ENCODE peak calls at places on chromosomes 4 and X, in six cellular contexts. H is H7, D is suprapubic skin, N is OCI-LY7, V is skeletal muscle cell, X is brain microvascular endothelial cell. S is an unnamed sample.

GRCh38 chr4:22962186-22962786 is 269.5 kb downstream of the GBA3 start:
- DNase-seq in H (peak), D (no peak), N (peak), V (no peak), X (peak), S (peak)

GRCh38 chrX:140123446-140123845 is 158.1 kb upstream of the CXorf66 start:
- DNase-seq in H (no peak), D (no peak), N (no peak), V (no peak), X (no peak), S (no peak)

GRCh38 chrX:475926-476723 is 89.4 kb upstream of the PPP2R3B start:
- DNase-seq in H (peak), D (no peak), N (no peak), V (peak), X (peak), S (no peak)

GRCh38 chr4:120266602-120267001 is 200.0 kb upstream of the MAD2L1 start:
- DNase-seq in H (no peak), D (no peak), N (no peak), V (peak), X (no peak), S (no peak)

GRCh38 chr4:68734095-68734494 is 63.6 kb upstream of the UGT2B15 start:
- DNase-seq in H (no peak), D (no peak), N (no peak), V (no peak), X (no peak), S (no peak)

GRCh38 chr4:3422241-3422801 is 19.4 kb upstream of the HGFAC start:
- DNase-seq in H (no peak), D (no peak), N (no peak), V (no peak), X (no peak), S (no peak)

GRCh38 chr4:38583102-38583501 is 80.9 kb upstream of the KLF3 start:
- DNase-seq in H (no peak), D (no peak), N (no peak), V (peak), X (no peak), S (peak)

GRCh38 chr4:109303141-109303499 is 662 bp upstream of the COL25A1 start:
- DNase-seq in H (no peak), D (no peak), N (no peak), V (no peak), X (no peak), S (no peak)

GRCh38 chrX:262391-262909 is 18.7 kb upstream of the PLCXD1 start:
- DNase-seq in H (peak), D (no peak), N (no peak), V (no peak), X (no peak), S (no peak)

GRCh38 chrX:32408389-32408788 is 803.0 kb downstream of the DMD start:
- DNase-seq in H (peak), D (no peak), N (peak), V (no peak), X (no peak), S (peak)

GRCh38 chr4:141179474-141180026 is 41.1 kb upstream of the ZNF330 start:
- DNase-seq in H (no peak), D (no peak), N (no peak), V (no peak), X (no peak), S (no peak)

GRCh38 chr4:100872811-100873210 is 355.0 kb upstream of the EMCN start:
- DNase-seq in H (no peak), D (no peak), N (no peak), V (peak), X (peak), S (no peak)

GRCh38 chrX:70452143-70452733 is 7.6 kb downstream of the DLG3 start:
- DNase-seq in H (peak), D (no peak), N (peak), V (no peak), X (no peak), S (peak)

GRCh38 chrX:77014655-77015377 is 432.4 kb upstream of the FGF16 start:
- DNase-seq in H (peak), D (no peak), N (peak), V (no peak), X (no peak), S (peak)

GRCh38 chr4:151862766-151863165 is 102.0 kb upstream of the GATB start:
- DNase-seq in H (no peak), D (no peak), N (no peak), V (no peak), X (peak), S (no peak)

GRCh38 chr4:159446266-159446976 is 343.5 kb downstream of the RAPGEF2 start:
- DNase-seq in H (peak), D (no peak), N (peak), V (peak), X (peak), S (peak)

GRCh38 chr4:72899621-72900020 is 169.9 kb downstream of the COX18 start:
- DNase-seq in H (no peak), D (no peak), N (no peak), V (no peak), X (no peak), S (no peak)

GRCh38 chr4:37146260-37146659 is 98.3 kb upstream of the NWD2 start:
- DNase-seq in H (no peak), D (no peak), N (no peak), V (no peak), X (no peak), S (no peak)

GRCh38 chr4:175511861-175512260 is 300.2 kb downstream of the GPM6A start:
- DNase-seq in H (no peak), D (no peak), N (no peak), V (peak), X (no peak), S (no peak)

GRCh38 chrX:12962041-12962504 is 12.8 kb upstream of the TMSB4X start:
- DNase-seq in H (no peak), D (no peak), N (no peak), V (no peak), X (no peak), S (no peak)

GRCh38 chr4:125368684-125369083 is 53.9 kb downstream of the FAT4 start:
- DNase-seq in H (no peak), D (no peak), N (no peak), V (peak), X (peak), S (no peak)
- H3K4me3 ChIP-seq in H (no peak), D (peak), N (no peak), V (peak), X (peak), S (no peak)

GRCh38 chrX:2484721-2485459 is 15.9 kb downstream of the DHRSX start:
- DNase-seq in H (peak), D (no peak), N (no peak), V (no peak), X (peak), S (no peak)
- H3K4me3 ChIP-seq in H (no peak), D (peak), N (no peak), V (peak), X (no peak), S (no peak)

DNA sequence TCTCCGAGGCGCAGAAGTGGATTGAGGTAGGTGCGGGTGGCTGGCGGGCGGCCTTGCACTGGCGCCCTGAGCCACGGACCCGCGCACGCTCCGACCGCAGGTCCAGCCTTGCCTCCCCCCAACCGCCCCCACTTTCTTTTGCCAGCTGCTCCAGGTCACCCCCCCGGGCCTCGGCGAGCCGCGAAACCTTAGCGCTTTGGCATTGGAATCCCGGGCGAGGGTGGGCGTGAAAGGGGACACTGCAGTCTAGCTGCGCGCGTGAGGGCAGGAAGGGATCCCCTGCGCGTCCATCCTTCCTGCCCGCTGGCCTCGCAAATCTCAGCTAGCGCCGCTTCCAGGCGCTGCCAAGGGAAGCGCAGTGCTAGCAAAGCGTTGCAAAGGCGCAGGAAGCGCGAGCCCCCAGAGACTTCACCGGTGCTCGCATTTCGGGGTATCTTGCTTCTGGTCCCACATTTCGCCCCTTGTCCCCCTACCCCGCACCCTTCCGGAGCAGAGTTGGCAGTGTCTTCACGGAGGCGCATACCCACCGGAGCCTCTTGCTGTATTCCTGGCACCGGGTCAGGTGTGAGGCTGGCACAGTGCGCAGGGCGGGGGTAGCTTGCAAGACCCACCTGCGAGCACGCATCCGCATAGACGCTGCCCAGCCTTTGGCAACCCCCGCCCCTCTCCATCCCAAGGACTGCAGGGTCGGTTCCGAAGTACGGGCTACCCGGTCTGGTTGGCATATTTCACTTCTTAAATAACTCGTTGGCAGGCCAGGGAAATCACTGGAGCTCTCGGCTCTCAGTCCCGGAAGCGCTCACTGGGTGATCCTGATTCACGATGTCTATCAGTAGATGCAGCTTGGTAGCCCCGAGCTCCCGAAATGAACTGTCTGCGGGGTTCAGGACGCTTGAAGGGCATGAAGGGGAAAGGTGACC is 104.4 kb downstream of the UCHL1 start:
- DNase-seq in H (peak), D (peak), N (no peak), V (no peak), X (no peak), S (no peak)
- H3K4me3 ChIP-seq in H (peak), D (peak), N (no peak), V (peak), X (peak), S (no peak)

DNA sequence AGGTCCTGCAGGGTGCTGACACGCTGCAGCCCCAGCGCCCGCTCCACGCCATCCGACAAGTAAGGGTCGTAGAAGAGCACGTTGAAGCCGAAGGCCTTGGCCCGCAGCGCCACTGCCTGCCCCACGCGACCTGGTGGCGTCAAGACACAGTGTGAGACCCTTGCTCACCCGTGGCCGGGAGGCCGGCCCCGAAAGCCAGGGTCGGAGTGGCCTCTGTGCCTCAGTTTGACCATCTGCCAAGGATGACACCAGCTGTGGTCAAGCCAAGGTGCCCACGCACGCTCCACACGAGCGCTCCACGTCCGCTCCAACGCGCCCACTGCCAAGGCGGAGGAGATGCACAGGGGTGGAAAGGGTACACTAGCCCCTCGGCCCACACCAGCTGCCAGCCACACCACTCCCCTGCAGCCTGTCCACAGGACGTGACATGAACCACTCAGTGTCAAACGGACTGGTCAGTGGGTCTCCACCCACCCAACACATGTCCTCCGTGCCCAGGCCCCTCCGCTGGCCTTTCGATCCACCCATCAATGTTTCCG is 32.8 kb downstream of the CTBP1 start:
- DNase-seq in H (no peak), D (no peak), N (no peak), V (no peak), X (no peak), S (no peak)
- H3K4me3 ChIP-seq in H (no peak), D (no peak), N (peak), V (no peak), X (no peak), S (peak)

DNA sequence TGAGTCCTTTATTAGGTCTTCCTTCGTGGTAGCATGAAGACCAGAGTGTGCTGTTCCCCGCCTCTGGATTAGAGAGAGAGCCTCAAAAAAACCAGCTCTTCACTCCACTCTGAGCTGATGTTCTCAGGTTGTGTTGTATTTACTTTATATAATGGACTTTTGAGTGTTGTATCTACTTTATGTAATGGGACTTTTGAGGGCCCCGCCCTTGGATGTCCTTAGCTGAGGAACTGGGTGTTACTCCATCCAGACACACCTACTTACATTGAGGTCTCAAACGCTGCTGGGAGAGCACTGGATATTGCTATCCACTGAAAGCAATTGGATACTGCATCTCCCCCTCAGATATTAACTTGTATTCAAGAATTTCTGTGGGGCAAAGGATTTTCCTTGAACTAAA is 28.2 kb downstream of the ATP8A1 start:
- DNase-seq in H (no peak), D (no peak), N (no peak), V (no peak), X (no peak), S (no peak)
- H3K4me3 ChIP-seq in H (no peak), D (no peak), N (peak), V (no peak), X (no peak), S (no peak)

DNA sequence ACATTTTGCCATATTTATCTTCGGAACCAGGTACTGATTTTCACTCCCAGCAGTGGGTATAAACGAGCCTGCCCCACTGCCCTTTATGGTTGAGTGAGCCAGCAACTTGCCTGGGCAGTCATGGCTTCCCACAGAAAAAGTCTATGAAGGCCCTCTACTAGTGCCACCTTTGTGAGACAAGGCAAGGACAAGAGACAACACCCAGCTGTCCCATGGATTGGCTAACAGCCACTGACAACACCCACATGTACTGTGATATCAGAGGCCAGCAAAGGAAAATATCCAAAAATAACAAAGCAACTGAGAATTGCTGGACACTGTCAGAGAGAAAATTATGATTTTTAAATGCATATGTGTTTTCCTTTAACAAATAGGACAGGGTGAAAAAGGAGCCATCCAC is 248.4 kb upstream of the TTC29 start:
- DNase-seq in H (no peak), D (no peak), N (no peak), V (no peak), X (peak), S (no peak)
- H3K4me3 ChIP-seq in H (no peak), D (no peak), N (no peak), V (no peak), X (no peak), S (no peak)

GRCh38 chr4:5926601-5927000 is 33.7 kb upstream of the CRMP1 start:
- DNase-seq in H (no peak), D (no peak), N (no peak), V (no peak), X (no peak), S (no peak)

GRCh38 chr4:5930456-5930855 is 37.6 kb upstream of the CRMP1 start:
- DNase-seq in H (no peak), D (no peak), N (no peak), V (no peak), X (no peak), S (no peak)

GRCh38 chr4:5927747-5928146 is 34.9 kb upstream of the CRMP1 start:
- DNase-seq in H (no peak), D (no peak), N (peak), V (no peak), X (no peak), S (no peak)

GRCh38 chr4:5927116-5927515 is 34.2 kb upstream of the CRMP1 start:
- DNase-seq in H (no peak), D (no peak), N (no peak), V (no peak), X (no peak), S (no peak)

DNA sequence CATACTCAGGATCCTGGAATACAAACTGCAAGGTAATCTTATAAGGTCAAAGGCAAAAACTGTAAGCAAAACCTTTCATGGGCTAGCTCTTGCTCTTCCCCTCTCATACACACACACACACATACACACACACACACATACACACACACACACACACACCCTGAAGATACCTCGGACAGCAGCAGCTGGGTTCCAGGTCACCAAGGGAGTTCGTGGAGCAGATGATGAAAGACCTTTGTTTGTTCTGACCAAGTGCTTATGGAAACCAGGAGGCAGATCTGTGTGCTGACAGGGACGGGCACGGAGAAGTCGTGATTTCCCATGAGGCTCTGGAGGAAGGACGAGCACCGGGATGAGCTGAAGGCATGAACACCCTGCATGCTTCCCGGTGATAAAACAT is 35.4 kb upstream of the CRMP1 start:
- DNase-seq in H (no peak), D (no peak), N (no peak), V (no peak), X (no peak), S (no peak)
- H3K4me3 ChIP-seq in H (no peak), D (no peak), N (no peak), V (no peak), X (no peak), S (no peak)

DNA sequence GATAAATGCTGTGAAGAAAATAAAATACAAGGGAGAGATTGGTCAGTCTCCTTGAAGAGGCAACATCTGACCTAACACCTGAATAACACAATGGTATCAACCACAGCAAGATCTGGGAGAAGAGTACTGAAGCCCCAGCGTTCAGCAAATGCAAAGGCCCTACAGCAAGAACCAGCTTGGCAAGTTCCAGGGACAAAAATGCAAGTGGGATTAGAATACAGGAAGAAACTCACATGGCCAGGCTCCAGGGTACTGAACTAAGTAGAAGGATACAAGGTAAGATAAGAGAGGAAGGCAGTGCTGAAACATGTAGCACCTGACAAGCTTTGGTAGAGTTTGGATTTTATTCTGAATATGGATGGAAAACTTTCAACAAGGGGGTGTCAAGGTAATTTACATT is 3.6 kb downstream of the SMIM14 start:
- DNase-seq in H (peak), D (no peak), N (no peak), V (no peak), X (no peak), S (no peak)
- H3K4me3 ChIP-seq in H (no peak), D (peak), N (no peak), V (no peak), X (no peak), S (no peak)

GRCh38 chr4:145865274-145865941 is 73.2 kb downstream of the ZNF827 start:
- DNase-seq in H (no peak), D (no peak), N (no peak), V (no peak), X (no peak), S (no peak)
- H3K4me3 ChIP-seq in H (no peak), D (no peak), N (no peak), V (no peak), X (no peak), S (no peak)

DNA sequence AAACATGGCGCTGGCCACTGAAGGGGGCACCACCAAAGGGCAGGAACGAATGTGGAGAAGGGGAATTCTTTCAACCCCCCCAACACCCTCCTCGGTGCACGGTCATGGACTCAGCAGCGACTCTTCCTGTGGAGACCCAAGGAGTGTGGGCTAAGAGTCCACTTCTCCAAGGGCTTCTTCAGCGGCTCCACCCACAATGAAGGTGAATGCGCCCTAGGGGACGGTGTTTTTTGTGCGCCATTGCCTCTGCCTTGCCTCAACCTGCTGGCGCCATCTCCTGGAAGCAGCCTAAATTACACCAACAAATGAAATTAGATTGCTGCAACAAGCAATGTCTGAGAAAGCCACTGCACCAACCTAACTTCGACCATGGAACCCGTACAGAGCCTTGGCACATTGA is 169.2 kb upstream of the MAGEB18 start:
- DNase-seq in H (peak), D (no peak), N (no peak), V (no peak), X (no peak), S (peak)
- H3K4me3 ChIP-seq in H (no peak), D (no peak), N (no peak), V (no peak), X (no peak), S (no peak)

S was measured in Jurkat, Clone E6-1.